ENCODE peak calls at places on chromosomes 3 and 15, in eight cellular contexts. J is brain microvascular endothelial cell, O is endothelial cell of umbilical vein, G is MM.1S, X is lower lobe of right lung, T is neural progenitor cell, B is kidney, M is A549. H is an unnamed sample.

GRCh38 chr15:31387101-31387482 is 60.5 kb downstream of the KLF13 start:
- DNase-seq in J (no peak), O (no peak), G (no peak), X (no peak), T (no peak), B (no peak), M (no peak), H (no peak)

GRCh38 chr3:162507397-162507796 is 1010.8 kb downstream of the OTOL1 start:
- DNase-seq in J (no peak), O (no peak), G (no peak), X (no peak), T (no peak), B (no peak), M (no peak), H (no peak)

GRCh38 chr3:147702499-147702898 is 293.3 kb downstream of the ZIC1 start:
- DNase-seq in J (no peak), O (no peak), G (no peak), X (no peak), T (no peak), B (no peak), M (no peak), H (no peak)

GRCh38 chr3:63673111-63673510 is 20.6 kb downstream of the SNTN start:
- DNase-seq in J (no peak), O (no peak), G (no peak), X (no peak), T (no peak), B (no peak), M (no peak), H (no peak)

GRCh38 chr15:63605816-63606215 is 8.6 kb downstream of the FBXL22 start:
- DNase-seq in J (no peak), O (no peak), G (no peak), X (no peak), T (no peak), B (no peak), M (no peak), H (no peak)

GRCh38 chr3:117011687-117012250 is 302.2 kb downstream of the TUSC7 start:
- DNase-seq in J (no peak), O (no peak), G (no peak), X (no peak), T (no peak), B (no peak), M (no peak), H (no peak)

GRCh38 chr3:143321058-143321769 is 201.6 kb downstream of the CHST2 start:
- DNase-seq in J (no peak), O (no peak), G (no peak), X (no peak), T (no peak), B (no peak), M (no peak), H (no peak)

GRCh38 chr3:185796431-185797107 is 28.3 kb downstream of the IGF2BP2 start:
- DNase-seq in J (peak; percentile 71), O (peak; percentile 82), G (no peak), X (no peak), T (no peak), B (no peak), M (peak; percentile 55), H (no peak)

GRCh38 chr3:10479311-10479710 is 26.1 kb downstream of the ATP2B2 start:
- DNase-seq in J (no peak), O (no peak), G (no peak), X (no peak), T (no peak), B (no peak), M (no peak), H (no peak)

GRCh38 chr3:10483686-10484345 is 21.6 kb downstream of the ATP2B2 start:
- DNase-seq in J (no peak), O (no peak), G (no peak), X (no peak), T (no peak), B (peak; percentile 45), M (no peak), H (no peak)

GRCh38 chr3:10483364-10483675 is 22.1 kb downstream of the ATP2B2 start:
- DNase-seq in J (no peak), O (no peak), G (no peak), X (no peak), T (no peak), B (peak; percentile 39), M (no peak), H (no peak)

GRCh38 chr3:10482631-10483363 is 22.6 kb downstream of the ATP2B2 start:
- DNase-seq in J (no peak), O (no peak), G (no peak), X (no peak), T (no peak), B (peak; percentile 49), M (no peak), H (no peak)

DNA sequence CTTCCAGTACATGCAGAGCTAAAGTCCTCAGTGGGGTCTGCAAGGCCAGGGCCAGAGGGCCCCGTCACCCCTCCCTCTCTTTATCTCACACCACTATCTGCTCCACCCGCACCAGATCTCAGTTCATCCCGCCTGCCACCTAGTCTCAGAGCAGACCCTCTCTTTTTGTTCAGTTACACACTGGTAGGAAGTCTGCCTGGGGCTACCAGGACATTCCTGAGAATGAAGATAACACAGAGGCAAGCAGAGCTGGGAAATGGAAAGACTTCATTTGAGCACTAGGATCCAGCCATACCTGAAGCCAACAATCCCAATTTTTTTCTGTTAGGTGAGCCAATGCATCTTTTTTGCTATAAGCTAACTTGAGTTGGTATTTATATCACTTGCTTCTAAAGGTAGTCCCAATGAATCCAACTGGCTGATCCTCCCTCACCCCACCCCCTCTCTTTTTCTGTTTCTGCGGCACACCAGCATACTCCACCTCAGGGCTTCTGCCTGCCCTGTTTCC is 24.5 kb downstream of the ATP2B2 start:
- DNase-seq in J (no peak), O (no peak), G (no peak), X (no peak), T (no peak), B (peak; percentile 8), M (no peak), H (no peak)
- TF ChIP-seq CTCF in J (no peak), O (no peak), G (no peak), X (no peak), T (no peak), B (no peak), M (no peak), H (no peak)

GRCh38 chr3:107392549-107393165 is 15.4 kb downstream of the CCDC54 start:
- DNase-seq in J (peak; percentile 20), O (no peak), G (no peak), X (no peak), T (no peak), B (no peak), M (no peak), H (no peak)
- H3K4me3 ChIP-seq in J (no peak overlapping the region), O (no peak overlapping the region), G (no peak overlapping the region), X (no peak overlapping the region), T (no peak overlapping the region), B (no peak overlapping the region), M (no peak overlapping the region), H (no peak overlapping the region)

GRCh38 chr15:89099968-89100367 is 11.7 kb downstream of the ABHD2 start:
- DNase-seq in J (no peak), O (no peak), G (no peak), X (no peak), T (no peak), B (no peak), M (no peak), H (no peak)
- H3K27ac ChIP-seq in J (no peak overlapping the region), O (no peak overlapping the region), G (no peak overlapping the region), X (no peak overlapping the region), T (no peak overlapping the region), B (no peak overlapping the region), M (peak overlapping the region; percentile 88), H (no peak overlapping the region)

DNA sequence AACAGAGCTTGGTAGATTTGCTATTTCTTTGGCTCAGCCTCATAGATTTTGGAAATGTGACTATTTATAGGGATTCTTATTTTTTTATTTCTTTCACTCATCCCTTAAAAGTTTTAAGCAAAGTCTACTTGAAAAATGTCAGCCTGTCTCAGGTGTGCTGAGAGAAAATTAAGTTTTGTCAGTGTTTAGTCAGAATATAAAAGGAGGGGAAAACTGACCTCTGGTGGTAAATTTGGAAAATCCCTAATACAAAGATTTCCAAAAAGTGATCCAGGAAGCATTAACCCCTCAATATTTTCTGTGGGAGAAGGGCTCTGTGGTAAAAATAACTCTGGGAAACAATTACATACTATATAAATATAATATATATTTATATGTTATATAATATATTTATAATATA is 41.0 kb upstream of the FRMD4B start:
- DNase-seq in J (no peak), O (no peak), G (no peak), X (no peak), T (no peak), B (no peak), M (no peak), H (no peak)
- TF ChIP-seq CTCF in J (no peak), O (no peak), G (no peak), X (peak; percentile 11), T (peak; percentile 28), B (no peak), M (peak; percentile 25), H (no peak)

GRCh38 chr15:85296615-85297402 is 83.6 kb upstream of the AKAP13 start:
- DNase-seq in J (peak; percentile 83), O (peak; percentile 85), G (peak; percentile 81), X (no peak), T (peak; percentile 79), B (peak; percentile 72), M (peak; percentile 90), H (peak; percentile 55)
- H3K4me3 ChIP-seq in J (peak overlapping the region; percentile 34), O (no peak overlapping the region), G (peak overlapping the region; percentile 32), X (peak overlapping the region; percentile 37), T (no peak overlapping the region), B (peak overlapping the region; percentile 71), M (no peak overlapping the region), H (peak overlapping the region; percentile 50)

H was measured in gastrocnemius medialis.